ENCODE peak calls at places on chromosomes 7 and 10, in ten cellular contexts. One of them, this sample, is unnamed.
A peak's percentile ranks its signal among the peaks of the same experiment; 100 is the strongest.

GRCh38 chr10:129095980-129096339 is 371.1 kb upstream of the MGMT start:
- DNase-seq in type B pancreatic cell: no peak
- DNase-seq in astrocyte of the spinal cord: no peak
- DNase-seq in fibroblast of lung: no peak
- DNase-seq in CD4-positive, alpha-beta T cell: no peak
- DNase-seq in left lung: no peak
- DNase-seq in endodermal cell: no peak
- DNase-seq in K562: no peak
- DNase-seq in upper lobe of left lung: no peak
- DNase-seq in RWPE1: no peak
- DNase-seq in this sample: no peak

GRCh38 chr10:17512341-17513001 is 58.1 kb upstream of the ST8SIA6 start:
- DNase-seq in type B pancreatic cell: no peak
- DNase-seq in astrocyte of the spinal cord: peak; percentile 98
- DNase-seq in fibroblast of lung: peak; percentile 100
- DNase-seq in CD4-positive, alpha-beta T cell: no peak
- DNase-seq in left lung: peak; percentile 43
- DNase-seq in endodermal cell: no peak
- DNase-seq in K562: peak; percentile 19
- DNase-seq in upper lobe of left lung: peak; percentile 40
- DNase-seq in RWPE1: peak; percentile 61
- DNase-seq in this sample: peak; percentile 3

GRCh38 chr7:27203378-27203953 is 3.6 kb upstream of the HOXA13 start:
- DNase-seq in type B pancreatic cell: peak; percentile 52
- DNase-seq in astrocyte of the spinal cord: no peak
- DNase-seq in fibroblast of lung: no peak
- DNase-seq in CD4-positive, alpha-beta T cell: no peak
- DNase-seq in left lung: no peak
- DNase-seq in endodermal cell: peak; percentile 50
- DNase-seq in K562: no peak
- DNase-seq in upper lobe of left lung: no peak
- DNase-seq in RWPE1: no peak
- DNase-seq in this sample: no peak

GRCh38 chr10:63611078-63611477 is 89.9 kb downstream of the REEP3 start:
- DNase-seq in type B pancreatic cell: no peak
- DNase-seq in astrocyte of the spinal cord: peak; percentile 45
- DNase-seq in fibroblast of lung: peak; percentile 46
- DNase-seq in CD4-positive, alpha-beta T cell: no peak
- DNase-seq in left lung: no peak
- DNase-seq in endodermal cell: no peak
- DNase-seq in K562: no peak
- DNase-seq in upper lobe of left lung: no peak
- DNase-seq in RWPE1: peak; percentile 20
- DNase-seq in this sample: peak; percentile 50

GRCh38 chr7:25780904-25781303 is 371.1 kb upstream of the NFE2L3 start:
- DNase-seq in type B pancreatic cell: no peak
- DNase-seq in astrocyte of the spinal cord: no peak
- DNase-seq in fibroblast of lung: no peak
- DNase-seq in CD4-positive, alpha-beta T cell: no peak
- DNase-seq in left lung: no peak
- DNase-seq in endodermal cell: no peak
- DNase-seq in K562: peak; percentile 18
- DNase-seq in upper lobe of left lung: no peak
- DNase-seq in RWPE1: no peak
- DNase-seq in this sample: no peak

GRCh38 chr7:107196834-107197610 is 28.2 kb downstream of the HBP1 start:
- DNase-seq in type B pancreatic cell: no peak
- DNase-seq in astrocyte of the spinal cord: no peak
- DNase-seq in fibroblast of lung: no peak
- DNase-seq in CD4-positive, alpha-beta T cell: no peak
- DNase-seq in left lung: peak; percentile 59
- DNase-seq in endodermal cell: no peak
- DNase-seq in K562: no peak
- DNase-seq in upper lobe of left lung: peak; percentile 71
- DNase-seq in RWPE1: no peak
- DNase-seq in this sample: no peak

GRCh38 chr10:69738858-69739435 is 62.8 kb upstream of the COL13A1 start:
- DNase-seq in type B pancreatic cell: no peak
- DNase-seq in astrocyte of the spinal cord: no peak
- DNase-seq in fibroblast of lung: no peak
- DNase-seq in CD4-positive, alpha-beta T cell: no peak
- DNase-seq in left lung: no peak
- DNase-seq in endodermal cell: no peak
- DNase-seq in K562: no peak
- DNase-seq in upper lobe of left lung: no peak
- DNase-seq in RWPE1: no peak
- DNase-seq in this sample: no peak

GRCh38 chr7:46315891-46316290 is 394.8 kb upstream of the IGFBP3 start:
- DNase-seq in type B pancreatic cell: no peak
- DNase-seq in astrocyte of the spinal cord: peak; percentile 26
- DNase-seq in fibroblast of lung: peak; percentile 14
- DNase-seq in CD4-positive, alpha-beta T cell: no peak
- DNase-seq in left lung: no peak
- DNase-seq in endodermal cell: no peak
- DNase-seq in K562: no peak
- DNase-seq in upper lobe of left lung: no peak
- DNase-seq in RWPE1: peak; percentile 26
- DNase-seq in this sample: no peak

GRCh38 chr10:12509794-12510100 is 160.4 kb downstream of the CAMK1D start:
- DNase-seq in type B pancreatic cell: no peak
- DNase-seq in astrocyte of the spinal cord: no peak
- DNase-seq in fibroblast of lung: no peak
- DNase-seq in CD4-positive, alpha-beta T cell: no peak
- DNase-seq in left lung: no peak
- DNase-seq in endodermal cell: no peak
- DNase-seq in K562: no peak
- DNase-seq in upper lobe of left lung: no peak
- DNase-seq in RWPE1: no peak
- DNase-seq in this sample: no peak

GRCh38 chr10:22666287-22667092 is 47.9 kb downstream of the PIP4K2A start:
- DNase-seq in type B pancreatic cell: no peak
- DNase-seq in astrocyte of the spinal cord: peak; percentile 35
- DNase-seq in fibroblast of lung: peak; percentile 23
- DNase-seq in CD4-positive, alpha-beta T cell: peak; percentile 74
- DNase-seq in left lung: no peak
- DNase-seq in endodermal cell: no peak
- DNase-seq in K562: peak; percentile 86
- DNase-seq in upper lobe of left lung: no peak
- DNase-seq in RWPE1: no peak
- DNase-seq in this sample: peak; percentile 36

GRCh38 chr7:106841896-106842390 is 23.1 kb upstream of the PIK3CG start:
- DNase-seq in type B pancreatic cell: no peak
- DNase-seq in astrocyte of the spinal cord: no peak
- DNase-seq in fibroblast of lung: no peak
- DNase-seq in CD4-positive, alpha-beta T cell: no peak
- DNase-seq in left lung: no peak
- DNase-seq in endodermal cell: peak; percentile 69
- DNase-seq in K562: no peak
- DNase-seq in upper lobe of left lung: no peak
- DNase-seq in RWPE1: no peak
- DNase-seq in this sample: no peak

GRCh38 chr10:131832056-131832685 is 68.6 kb upstream of the PPP2R2D start:
- DNase-seq in type B pancreatic cell: no peak
- DNase-seq in astrocyte of the spinal cord: no peak
- DNase-seq in fibroblast of lung: no peak
- DNase-seq in CD4-positive, alpha-beta T cell: no peak
- DNase-seq in left lung: peak; percentile 19
- DNase-seq in endodermal cell: no peak
- DNase-seq in K562: no peak
- DNase-seq in upper lobe of left lung: no peak
- DNase-seq in RWPE1: no peak
- DNase-seq in this sample: no peak

GRCh38 chr10:3109633-3110032 is 42.3 kb downstream of the PFKP start:
- DNase-seq in type B pancreatic cell: no peak
- DNase-seq in astrocyte of the spinal cord: no peak
- DNase-seq in fibroblast of lung: no peak
- DNase-seq in CD4-positive, alpha-beta T cell: no peak
- DNase-seq in left lung: no peak
- DNase-seq in endodermal cell: no peak
- DNase-seq in K562: no peak
- DNase-seq in upper lobe of left lung: no peak
- DNase-seq in RWPE1: no peak
- DNase-seq in this sample: no peak

GRCh38 chr10:24556746-24557742 is 166.6 kb downstream of the ARHGAP21 start:
- DNase-seq in type B pancreatic cell: no peak
- DNase-seq in astrocyte of the spinal cord: peak; percentile 79
- DNase-seq in fibroblast of lung: peak; percentile 73
- DNase-seq in CD4-positive, alpha-beta T cell: no peak
- DNase-seq in left lung: no peak
- DNase-seq in endodermal cell: peak; percentile 76
- DNase-seq in K562: peak; percentile 77
- DNase-seq in upper lobe of left lung: no peak
- DNase-seq in RWPE1: peak; percentile 45
- DNase-seq in this sample: peak; percentile 72

GRCh38 chr10:110192552-110192951 is 14.9 kb upstream of the MXI1 start:
- DNase-seq in type B pancreatic cell: peak; percentile 29
- DNase-seq in astrocyte of the spinal cord: no peak
- DNase-seq in fibroblast of lung: no peak
- DNase-seq in CD4-positive, alpha-beta T cell: no peak
- DNase-seq in left lung: no peak
- DNase-seq in endodermal cell: peak; percentile 67
- DNase-seq in K562: peak; percentile 76
- DNase-seq in upper lobe of left lung: no peak
- DNase-seq in RWPE1: no peak
- DNase-seq in this sample: no peak
- TF ChIP-seq CTCF in type B pancreatic cell: no peak
- TF ChIP-seq CTCF in astrocyte of the spinal cord: no peak
- TF ChIP-seq CTCF in fibroblast of lung: no peak
- TF ChIP-seq CTCF in CD4-positive, alpha-beta T cell: no peak
- TF ChIP-seq CTCF in left lung: no peak
- TF ChIP-seq CTCF in endodermal cell: peak; percentile 65
- TF ChIP-seq CTCF in K562: peak; percentile 89
- TF ChIP-seq CTCF in upper lobe of left lung: no peak
- TF ChIP-seq CTCF in RWPE1: no peak
- TF ChIP-seq CTCF in this sample: peak; percentile 13

DNA sequence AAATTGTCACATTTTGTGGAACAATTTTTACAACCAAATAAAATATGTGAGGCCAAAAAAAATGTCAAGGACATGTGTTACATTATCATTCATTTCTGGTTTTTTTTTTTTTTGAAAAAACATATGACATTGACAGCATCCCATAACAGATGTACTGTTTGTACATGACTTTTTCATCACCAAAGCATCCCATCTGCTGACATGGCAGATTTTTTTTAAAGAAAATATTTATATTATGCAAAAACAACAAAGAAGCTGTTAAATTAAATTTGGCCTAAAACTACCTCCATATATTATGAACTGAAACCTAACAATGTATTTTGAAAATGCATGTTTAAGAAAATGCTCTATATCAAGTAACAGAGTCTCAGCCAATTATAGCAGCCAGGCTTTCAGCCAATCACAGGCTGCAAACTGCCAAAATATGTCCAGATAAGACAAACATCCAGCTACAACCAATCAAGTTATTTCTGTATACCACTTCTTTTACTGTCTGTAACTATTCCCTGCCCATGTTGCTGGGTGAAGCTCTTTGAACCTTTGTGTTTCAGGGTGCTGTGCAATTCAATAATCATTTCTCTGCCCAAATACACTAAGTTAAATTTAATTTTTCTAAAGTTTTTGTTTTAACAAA is 1111.8 kb downstream of the GRM8 start:
- DNase-seq in type B pancreatic cell: no peak
- DNase-seq in astrocyte of the spinal cord: no peak
- DNase-seq in fibroblast of lung: no peak
- DNase-seq in CD4-positive, alpha-beta T cell: no peak
- DNase-seq in left lung: no peak
- DNase-seq in endodermal cell: no peak
- DNase-seq in K562: no peak
- DNase-seq in upper lobe of left lung: no peak
- DNase-seq in RWPE1: no peak
- DNase-seq in this sample: no peak
- TF ChIP-seq CTCF in type B pancreatic cell: no peak
- TF ChIP-seq CTCF in astrocyte of the spinal cord: no peak
- TF ChIP-seq CTCF in fibroblast of lung: no peak
- TF ChIP-seq CTCF in CD4-positive, alpha-beta T cell: no peak
- TF ChIP-seq CTCF in left lung: no peak
- TF ChIP-seq CTCF in endodermal cell: no peak
- TF ChIP-seq CTCF in K562: no peak
- TF ChIP-seq CTCF in upper lobe of left lung: no peak
- TF ChIP-seq CTCF in RWPE1: no peak
- TF ChIP-seq CTCF in this sample: no peak

GRCh38 chr7:154795014-154795413 is 207.9 kb downstream of the PAXIP1 start:
- DNase-seq in type B pancreatic cell: no peak
- DNase-seq in astrocyte of the spinal cord: no peak
- DNase-seq in fibroblast of lung: no peak
- DNase-seq in CD4-positive, alpha-beta T cell: no peak
- DNase-seq in left lung: no peak
- DNase-seq in endodermal cell: peak; percentile 68
- DNase-seq in K562: peak; percentile 25
- DNase-seq in upper lobe of left lung: no peak
- DNase-seq in RWPE1: no peak
- DNase-seq in this sample: peak; percentile 33

GRCh38 chr7:154791611-154792010 is 211.3 kb downstream of the PAXIP1 start:
- DNase-seq in type B pancreatic cell: no peak
- DNase-seq in astrocyte of the spinal cord: no peak
- DNase-seq in fibroblast of lung: no peak
- DNase-seq in CD4-positive, alpha-beta T cell: no peak
- DNase-seq in left lung: no peak
- DNase-seq in endodermal cell: no peak
- DNase-seq in K562: no peak
- DNase-seq in upper lobe of left lung: no peak
- DNase-seq in RWPE1: no peak
- DNase-seq in this sample: no peak

GRCh38 chr7:154795437-154795836 is 207.5 kb downstream of the PAXIP1 start:
- DNase-seq in type B pancreatic cell: no peak
- DNase-seq in astrocyte of the spinal cord: no peak
- DNase-seq in fibroblast of lung: no peak
- DNase-seq in CD4-positive, alpha-beta T cell: no peak
- DNase-seq in left lung: no peak
- DNase-seq in endodermal cell: no peak
- DNase-seq in K562: no peak
- DNase-seq in upper lobe of left lung: no peak
- DNase-seq in RWPE1: no peak
- DNase-seq in this sample: no peak

GRCh38 chr7:154792436-154793055 is 210.4 kb downstream of the PAXIP1 start:
- DNase-seq in type B pancreatic cell: no peak
- DNase-seq in astrocyte of the spinal cord: no peak
- DNase-seq in fibroblast of lung: no peak
- DNase-seq in CD4-positive, alpha-beta T cell: no peak
- DNase-seq in left lung: no peak
- DNase-seq in endodermal cell: no peak
- DNase-seq in K562: no peak
- DNase-seq in upper lobe of left lung: no peak
- DNase-seq in RWPE1: no peak
- DNase-seq in this sample: no peak

GRCh38 chr7:154794147-154794780 is 208.7 kb downstream of the PAXIP1 start:
- DNase-seq in type B pancreatic cell: no peak
- DNase-seq in astrocyte of the spinal cord: no peak
- DNase-seq in fibroblast of lung: no peak
- DNase-seq in CD4-positive, alpha-beta T cell: no peak
- DNase-seq in left lung: no peak
- DNase-seq in endodermal cell: peak; percentile 94
- DNase-seq in K562: peak; percentile 57
- DNase-seq in upper lobe of left lung: peak; percentile 30
- DNase-seq in RWPE1: no peak
- DNase-seq in this sample: no peak
- TF ChIP-seq CTCF in type B pancreatic cell: peak; percentile 77
- TF ChIP-seq CTCF in astrocyte of the spinal cord: no peak
- TF ChIP-seq CTCF in fibroblast of lung: no peak
- TF ChIP-seq CTCF in CD4-positive, alpha-beta T cell: no peak
- TF ChIP-seq CTCF in left lung: peak; percentile 38
- TF ChIP-seq CTCF in endodermal cell: peak; percentile 88
- TF ChIP-seq CTCF in K562: peak; percentile 89
- TF ChIP-seq CTCF in upper lobe of left lung: peak; percentile 37
- TF ChIP-seq CTCF in RWPE1: no peak
- TF ChIP-seq CTCF in this sample: no peak

GRCh38 chr7:81776972-81777371 is 7.1 kb upstream of the HGF start:
- DNase-seq in type B pancreatic cell: no peak
- DNase-seq in astrocyte of the spinal cord: no peak
- DNase-seq in fibroblast of lung: no peak
- DNase-seq in CD4-positive, alpha-beta T cell: no peak
- DNase-seq in left lung: no peak
- DNase-seq in endodermal cell: no peak
- DNase-seq in K562: no peak
- DNase-seq in upper lobe of left lung: no peak
- DNase-seq in RWPE1: no peak
- DNase-seq in this sample: no peak
- TF ChIP-seq CTCF in type B pancreatic cell: no peak
- TF ChIP-seq CTCF in astrocyte of the spinal cord: peak; percentile 16
- TF ChIP-seq CTCF in fibroblast of lung: no peak
- TF ChIP-seq CTCF in CD4-positive, alpha-beta T cell: no peak
- TF ChIP-seq CTCF in left lung: no peak
- TF ChIP-seq CTCF in endodermal cell: peak; percentile 65
- TF ChIP-seq CTCF in K562: no peak
- TF ChIP-seq CTCF in upper lobe of left lung: no peak
- TF ChIP-seq CTCF in RWPE1: peak; percentile 9
- TF ChIP-seq CTCF in this sample: no peak

This sample was measured in cardiac muscle cell.